ENCODE peak calls at places on chromosomes 5 and 9, in ten cellular contexts. D, K, Y, U, X, E, Z, A, P and Q are unnamed samples.

GRCh38 chr9:136729144-136729543 is 13.6 kb downstream of the LCN10 start:
- DNase-seq in D (no peak), K (no peak), Y (no peak), U (no peak), X (peak; percentile 59), E (no peak), Z (no peak), A (no peak), P (no peak), Q (peak; percentile 58)

GRCh38 chr9:94985649-94986048 is 259.1 kb downstream of the AOPEP start:
- DNase-seq in D (no peak), K (peak; percentile 44), Y (no peak), U (no peak), X (no peak), E (no peak), Z (no peak), A (no peak), P (no peak), Q (no peak)

GRCh38 chr9:127776195-127776918 is 2.1 kb downstream of the SH2D3C start:
- DNase-seq in D (no peak), K (no peak), Y (no peak), U (peak; percentile 78), X (no peak), E (peak; percentile 78), Z (no peak), A (peak; percentile 64), P (no peak), Q (peak; percentile 53)

GRCh38 chr9:92504881-92505280 is 22.6 kb upstream of the ASPN start:
- DNase-seq in D (no peak), K (peak; percentile 89), Y (peak; percentile 35), U (no peak), X (peak; percentile 58), E (no peak), Z (no peak), A (no peak), P (no peak), Q (no peak)

GRCh38 chr5:104573979-104574709 is 1011.6 kb upstream of the NUDT12 start:
- DNase-seq in D (no peak), K (no peak), Y (no peak), U (no peak), X (no peak), E (no peak), Z (no peak), A (no peak), P (no peak), Q (no peak)

GRCh38 chr5:125655156-125655555 is 768.1 kb upstream of the GRAMD2B start:
- DNase-seq in D (no peak), K (no peak), Y (no peak), U (no peak), X (no peak), E (no peak), Z (no peak), A (no peak), P (no peak), Q (no peak)

GRCh38 chr5:141567513-141568117 is 51.2 kb downstream of the DIAPH1 start:
- DNase-seq in D (no peak), K (no peak), Y (peak; percentile 17), U (no peak), X (peak; percentile 52), E (no peak), Z (no peak), A (no peak), P (no peak), Q (peak; percentile 14)

GRCh38 chr9:20209421-20210340 is 412.6 kb downstream of the MLLT3 start:
- DNase-seq in D (no peak), K (peak; percentile 46), Y (no peak), U (no peak), X (no peak), E (no peak), Z (no peak), A (no peak), P (no peak), Q (no peak)

GRCh38 chr5:138706655-138707480 is 46.4 kb upstream of the CTNNA1 start:
- DNase-seq in D (no peak), K (peak; percentile 89), Y (peak; percentile 89), U (no peak), X (peak; percentile 92), E (no peak), Z (no peak), A (no peak), P (peak; percentile 33), Q (no peak)

GRCh38 chr5:178335287-178336030 is 102.9 kb upstream of the PHYKPL start:
- DNase-seq in D (no peak), K (no peak), Y (no peak), U (no peak), X (no peak), E (no peak), Z (no peak), A (no peak), P (no peak), Q (no peak)

GRCh38 chr9:87786423-87786822 is 60.5 kb downstream of the CTSL start:
- DNase-seq in D (no peak), K (no peak), Y (no peak), U (no peak), X (no peak), E (no peak), Z (no peak), A (no peak), P (no peak), Q (no peak)

GRCh38 chr9:121278535-121279169 is 10.7 kb downstream of the GSN start:
- DNase-seq in D (no peak), K (peak; percentile 99), Y (peak; percentile 99), U (peak; percentile 72), X (peak; percentile 99), E (peak; percentile 67), Z (peak; percentile 66), A (peak; percentile 55), P (peak; percentile 67), Q (peak; percentile 61)

GRCh38 chr5:5765066-5765465 is 342.6 kb downstream of the ICE1 start:
- DNase-seq in D (no peak), K (no peak), Y (no peak), U (no peak), X (no peak), E (no peak), Z (no peak), A (no peak), P (no peak), Q (no peak)

GRCh38 chr5:77280036-77280435 is 69.6 kb downstream of the PDE8B start:
- DNase-seq in D (no peak), K (no peak), Y (no peak), U (no peak), X (no peak), E (no peak), Z (no peak), A (no peak), P (no peak), Q (no peak)

GRCh38 chr9:91374939-91375338 is 13.2 kb upstream of the AUH start:
- DNase-seq in D (no peak), K (peak; percentile 89), Y (peak; percentile 93), U (no peak), X (peak; percentile 73), E (no peak), Z (no peak), A (no peak), P (no peak), Q (no peak)

GRCh38 chr5:178116406-178116885 is 3.1 kb downstream of the N4BP3 start:
- DNase-seq in D (no peak), K (no peak), Y (no peak), U (no peak), X (no peak), E (peak; percentile 56), Z (no peak), A (no peak), P (no peak), Q (no peak)

GRCh38 chr9:113536483-113537226 is 73.1 kb downstream of the RGS3 start:
- DNase-seq in D (no peak), K (peak; percentile 15), Y (no peak), U (no peak), X (no peak), E (no peak), Z (no peak), A (peak; percentile 52), P (peak; percentile 87), Q (no peak)

GRCh38 chr9:70601000-70601929 is 186.8 kb upstream of the KLF9 start:
- DNase-seq in D (no peak), K (peak; percentile 100), Y (peak; percentile 100), U (peak; percentile 86), X (peak; percentile 96), E (peak; percentile 89), Z (no peak), A (peak; percentile 83), P (peak; percentile 93), Q (no peak)

DNA sequence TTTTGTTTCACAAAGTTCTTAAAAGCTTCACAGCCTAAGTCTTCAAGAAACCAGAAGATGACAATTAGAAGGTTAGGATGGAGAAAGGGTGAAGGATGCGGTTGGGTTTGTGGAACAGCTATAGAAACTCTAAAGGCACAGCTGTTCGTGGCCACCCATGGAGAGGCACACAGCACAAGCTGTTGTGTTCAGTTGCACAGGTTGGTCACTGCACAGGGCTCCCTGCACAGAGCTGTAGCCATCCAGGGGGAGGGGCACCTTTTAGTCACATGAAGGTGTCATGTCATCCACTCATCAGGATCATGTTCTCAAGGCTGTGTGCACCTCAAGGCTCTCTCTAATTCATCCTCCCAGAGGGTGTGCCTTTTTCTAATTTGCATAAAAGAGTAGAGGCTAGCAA is 5.1 kb upstream of the RASGRF2 start:
- DNase-seq in D (no peak), K (no peak), Y (no peak), U (no peak), X (no peak), E (no peak), Z (no peak), A (no peak), P (no peak), Q (no peak)
- H3K4me1 ChIP-seq in D (peaks cover 26% of the 10 kb centered on the region), K (peaks cover 4% of the 10 kb centered on the region), Y (no peaks in the 10 kb centered on the region), U (no peaks in the 10 kb centered on the region), X (no peaks in the 10 kb centered on the region), E (no peaks in the 10 kb centered on the region), Z (no peaks in the 10 kb centered on the region), A (no peaks in the 10 kb centered on the region), P (no peaks in the 10 kb centered on the region), Q (peaks cover 28% of the 10 kb centered on the region)

GRCh38 chr9:81498576-81498975 is 190.8 kb downstream of the TLE1 start:
- DNase-seq in D (no peak), K (no peak), Y (no peak), U (no peak), X (no peak), E (no peak), Z (no peak), A (no peak), P (no peak), Q (no peak)
- H3K4me3 ChIP-seq in D (no peak overlapping the region), K (no peak overlapping the region), Y (no peak overlapping the region), U (no peak overlapping the region), X (peak overlapping the region; percentile 1), E (no peak overlapping the region), Z (no peak overlapping the region), A (no peak overlapping the region), P (no peak overlapping the region), Q (no peak overlapping the region)

DNA sequence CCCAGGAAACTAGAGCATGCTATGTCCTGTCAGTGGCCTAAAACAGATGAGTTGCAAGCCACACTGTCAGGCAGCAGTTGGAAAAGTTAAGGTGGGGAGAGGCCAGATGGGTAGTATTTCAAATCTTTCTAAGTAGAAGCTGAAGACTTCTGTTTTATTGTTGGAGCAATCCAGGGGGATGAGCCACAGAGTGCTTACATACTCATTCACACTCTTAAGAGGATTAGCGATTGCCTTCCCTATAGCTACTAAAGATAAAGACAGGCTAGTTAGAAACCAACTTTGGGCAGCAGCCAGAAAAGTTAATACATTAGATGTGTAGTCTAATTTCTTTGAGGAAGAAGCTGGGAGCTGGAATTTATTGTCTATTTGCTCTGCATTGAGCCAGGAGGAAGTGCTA is 61.7 kb upstream of the ELAVL2 start:
- DNase-seq in D (no peak), K (no peak), Y (no peak), U (no peak), X (no peak), E (no peak), Z (no peak), A (no peak), P (no peak), Q (peak; percentile 82)
- H3K9me3 ChIP-seq in D (peaks cover 4% of the 10 kb centered on the region), K (no peaks in the 10 kb centered on the region), Y (peaks cover 4% of the 10 kb centered on the region), U (peaks cover 3% of the 10 kb centered on the region), X (no peaks in the 10 kb centered on the region), E (no peaks in the 10 kb centered on the region), Z (no peaks in the 10 kb centered on the region), A (peaks cover 9% of the 10 kb centered on the region), P (no peaks in the 10 kb centered on the region), Q (peaks cover 5% of the 10 kb centered on the region)

GRCh38 chr5:151574597-151574996 is 16.5 kb downstream of the FAT2 start:
- DNase-seq in D (no peak), K (no peak), Y (no peak), U (no peak), X (no peak), E (no peak), Z (no peak), A (no peak), P (no peak), Q (no peak)
- H3K4me1 ChIP-seq in D (no peaks in the 10 kb centered on the region), K (no peaks in the 10 kb centered on the region), Y (no peaks in the 10 kb centered on the region), U (peaks cover 6% of the 10 kb centered on the region), X (no peaks in the 10 kb centered on the region), E (no peaks in the 10 kb centered on the region), Z (peaks cover 69% of the 10 kb centered on the region), A (no peaks in the 10 kb centered on the region), P (no peaks in the 10 kb centered on the region), Q (no peaks in the 10 kb centered on the region)